ENCODE peak calls at places on chromosome 14, in ten cellular contexts. B is psoas muscle; P is pancreas; O is body of pancreas; Q is tibial artery; F is breast epithelium; R is PC-3; M is CD8-positive, alpha-beta T cell; T is lower lobe of right lung; L is mucosa of descending colon. N is an unnamed sample. For H3K4me1, the result is how much of the 10 kb centered on the place peaks cover.

GRCh38 chr14:95875831-95876768 is 532 bp upstream of the TUNAR start:
- DNase-seq in R (no peak), M (no peak), L (no peak), F (no peak), Q (no peak), P (no peak), O (no peak), B (no peak), T (no peak), N (peak)

GRCh38 chr14:23562822-23563472 is 4.6 kb downstream of the AP1G2 start:
- DNase-seq in F (no peak), L (peak), B (no peak), Q (no peak), R (peak), M (peak), T (no peak), P (no peak), O (peak), N (peak)

GRCh38 chr14:99717682-99718013 is 33.5 kb downstream of the CYP46A1 start:
- DNase-seq in B (no peak), Q (no peak), L (no peak), R (no peak), F (peak), P (no peak), M (no peak), O (no peak), T (no peak), N (no peak)

GRCh38 chr14:80699861-80700260 is 241.7 kb downstream of the CEP128 start:
- DNase-seq in Q (no peak), O (no peak), L (no peak), T (no peak), R (no peak), F (no peak), B (no peak), P (no peak), M (no peak), N (no peak)

GRCh38 chr14:105616802-105617192 is 90.4 kb downstream of the TMEM121 start:
- DNase-seq in Q (peak), L (no peak), O (no peak), B (no peak), M (no peak), P (no peak), F (no peak), R (no peak), T (peak), N (no peak)

GRCh38 chr14:55153951-55154350 is 24.9 kb downstream of the LGALS3 start:
- DNase-seq in M (no peak), O (no peak), P (no peak), Q (no peak), T (no peak), F (no peak), R (no peak), L (no peak), B (no peak), N (no peak)

GRCh38 chr14:101395779-101396178 is 165.5 kb upstream of the DIO3 start:
- DNase-seq in B (no peak), Q (no peak), M (no peak), T (no peak), P (no peak), R (no peak), L (no peak), F (no peak), O (no peak), N (no peak)

GRCh38 chr14:86450075-86450474 is 920.1 kb downstream of the FLRT2 start:
- DNase-seq in M (no peak), F (no peak), P (no peak), L (no peak), Q (no peak), O (no peak), B (no peak), R (no peak), T (no peak), N (no peak)

GRCh38 chr14:105478624-105479305 is 4.1 kb downstream of the CRIP2 start:
- DNase-seq in L (no peak), P (no peak), O (no peak), M (peak), B (no peak), Q (peak), R (no peak), T (no peak), F (no peak), N (no peak)

GRCh38 chr14:76045773-76046172 is 60.2 kb downstream of the IFT43 start:
- DNase-seq in R (no peak), F (no peak), T (no peak), Q (no peak), O (no peak), L (no peak), M (no peak), B (no peak), P (no peak), N (no peak)

GRCh38 chr14:56874375-56874774 is 64.1 kb upstream of the OTX2 start:
- DNase-seq in L (peak), Q (no peak), M (no peak), T (no peak), P (no peak), R (peak), O (peak), B (no peak), F (no peak), N (peak)

GRCh38 chr14:64645220-64645891 is 58.9 kb upstream of the PLEKHG3 start:
- DNase-seq in P (no peak), R (no peak), B (no peak), L (no peak), F (no peak), M (no peak), T (no peak), O (no peak), Q (no peak), N (peak)

GRCh38 chr14:77485901-77486678 is 12.5 kb downstream of the ISM2 start:
- DNase-seq in P (no peak), L (no peak), F (no peak), R (peak), O (no peak), M (no peak), T (no peak), B (no peak), Q (no peak), N (no peak)

GRCh38 chr14:39488600-39488999 is 56.4 kb upstream of the FBXO33 start:
- DNase-seq in B (no peak), O (no peak), T (no peak), P (no peak), F (no peak), M (no peak), R (no peak), L (no peak), Q (no peak), N (peak)

GRCh38 chr14:95319312-95320075 is at the start of gene CLMN:
- DNase-seq in O (peak), F (peak), B (peak), M (peak), L (peak), P (peak), Q (no peak), T (peak), R (peak), N (peak)

GRCh38 chr14:59246566-59246965 is 58.1 kb downstream of the DAAM1 start:
- DNase-seq in F (no peak), B (no peak), O (no peak), T (no peak), L (no peak), R (peak), M (no peak), P (no peak), Q (no peak), N (no peak)

GRCh38 chr14:102086346-102086971 is 385 bp downstream of the HSP90AA1 start:
- DNase-seq in F (no peak), T (peak), P (no peak), B (peak), R (peak), L (peak), O (peak), Q (peak), M (peak), N (peak)

GRCh38 chr14:69712637-69713088 is 54.3 kb upstream of the SRSF5 start:
- DNase-seq in M (no peak), R (no peak), T (peak), F (peak), L (peak), Q (no peak), B (peak), P (peak), O (no peak), N (no peak)

GRCh38 chr14:104938960-104939359 is 14.3 kb downstream of the PLD4 start:
- DNase-seq in O (no peak), T (no peak), B (no peak), R (no peak), M (no peak), L (no peak), P (no peak), F (no peak), Q (no peak), N (no peak)

GRCh38 chr14:64707661-64708060 is 3.4 kb downstream of the PLEKHG3 start:
- DNase-seq in B (no peak), F (no peak), P (no peak), Q (peak), R (peak), O (no peak), T (no peak), M (no peak), L (no peak), N (no peak)

GRCh38 chr14:84646791-84647500 is 883.0 kb upstream of the FLRT2 start:
- DNase-seq in F (no peak), L (no peak), M (no peak), Q (no peak), B (no peak), O (no peak), T (no peak), R (no peak), P (no peak), N (no peak)

GRCh38 chr14:81927069-81927468 is 393.4 kb upstream of the SEL1L start:
- DNase-seq in B (no peak), Q (no peak), T (no peak), M (no peak), L (no peak), O (no peak), R (no peak), P (no peak), F (no peak), N (peak)

GRCh38 chr14:54590481-54590880 is 23.6 kb downstream of the SAMD4A start:
- DNase-seq in R (no peak), F (no peak), L (no peak), P (no peak), O (no peak), Q (no peak), T (no peak), B (no peak), M (no peak), N (no peak)

GRCh38 chr14:31560759-31561154 is 447 bp upstream of the NUBPL start:
- DNase-seq in R (no peak), M (no peak), B (no peak), T (no peak), L (no peak), O (no peak), Q (no peak), P (no peak), F (no peak), N (no peak)

GRCh38 chr14:27845241-27845850 is 921.2 kb upstream of the FOXG1 start:
- DNase-seq in B (peak), P (peak), O (no peak), F (no peak), M (no peak), T (peak), Q (no peak), R (no peak), L (no peak), N (no peak)

GRCh38 chr14:74881425-74882102 is at the start of gene DLST:
- DNase-seq in L (peak), P (peak), M (peak), O (peak), T (peak), B (peak), Q (peak), F (peak), R (peak), N (peak)

GRCh38 chr14:23209651-23210423 is 26.4 kb upstream of the SLC7A8 start:
- DNase-seq in R (no peak), O (no peak), Q (no peak), L (no peak), P (no peak), B (no peak), F (no peak), T (no peak), M (no peak), N (no peak)

GRCh38 chr14:105069887-105070759 is 4.9 kb upstream of the GPR132 start:
- DNase-seq in B (no peak), R (no peak), L (peak), M (peak), F (no peak), T (peak), O (no peak), P (no peak), Q (peak), N (no peak)

GRCh38 chr14:22898302-22898894 is 15.4 kb downstream of the REM2 start:
- DNase-seq in L (no peak), Q (peak), P (no peak), F (no peak), O (no peak), M (no peak), R (peak), B (no peak), T (no peak), N (no peak)

GRCh38 chr14:103700753-103701490 is 14.3 kb downstream of the XRCC3 start:
- DNase-seq in L (no peak), B (peak), F (no peak), O (no peak), T (no peak), Q (no peak), R (no peak), M (no peak), P (no peak), N (no peak)

GRCh38 chr14:103703433-103704385 is 11.5 kb downstream of the XRCC3 start:
- DNase-seq in P (no peak), L (no peak), F (no peak), M (no peak), R (no peak), Q (no peak), O (no peak), T (no peak), B (no peak), N (no peak)

GRCh38 chr14:103702497-103703432 is 12.5 kb downstream of the XRCC3 start:
- DNase-seq in B (no peak), O (no peak), M (no peak), T (no peak), R (no peak), F (no peak), P (no peak), L (no peak), Q (no peak), N (no peak)

GRCh38 chr14:103699901-103700752 is 15.1 kb downstream of the XRCC3 start:
- DNase-seq in O (no peak), L (no peak), B (peak), R (no peak), P (no peak), Q (peak), M (no peak), F (no peak), T (peak), N (no peak)

GRCh38 chr14:103702095-103702494 is 13.2 kb downstream of the XRCC3 start:
- DNase-seq in R (no peak), Q (no peak), O (no peak), F (no peak), M (no peak), B (no peak), L (no peak), P (no peak), T (no peak), N (no peak)
- H3K4me1 ChIP-seq in R (under half), Q (under half), O (under half), F (under half), M (under half), B (under half), L (under half), P (under half), T (under half), N (under half)

DNA sequence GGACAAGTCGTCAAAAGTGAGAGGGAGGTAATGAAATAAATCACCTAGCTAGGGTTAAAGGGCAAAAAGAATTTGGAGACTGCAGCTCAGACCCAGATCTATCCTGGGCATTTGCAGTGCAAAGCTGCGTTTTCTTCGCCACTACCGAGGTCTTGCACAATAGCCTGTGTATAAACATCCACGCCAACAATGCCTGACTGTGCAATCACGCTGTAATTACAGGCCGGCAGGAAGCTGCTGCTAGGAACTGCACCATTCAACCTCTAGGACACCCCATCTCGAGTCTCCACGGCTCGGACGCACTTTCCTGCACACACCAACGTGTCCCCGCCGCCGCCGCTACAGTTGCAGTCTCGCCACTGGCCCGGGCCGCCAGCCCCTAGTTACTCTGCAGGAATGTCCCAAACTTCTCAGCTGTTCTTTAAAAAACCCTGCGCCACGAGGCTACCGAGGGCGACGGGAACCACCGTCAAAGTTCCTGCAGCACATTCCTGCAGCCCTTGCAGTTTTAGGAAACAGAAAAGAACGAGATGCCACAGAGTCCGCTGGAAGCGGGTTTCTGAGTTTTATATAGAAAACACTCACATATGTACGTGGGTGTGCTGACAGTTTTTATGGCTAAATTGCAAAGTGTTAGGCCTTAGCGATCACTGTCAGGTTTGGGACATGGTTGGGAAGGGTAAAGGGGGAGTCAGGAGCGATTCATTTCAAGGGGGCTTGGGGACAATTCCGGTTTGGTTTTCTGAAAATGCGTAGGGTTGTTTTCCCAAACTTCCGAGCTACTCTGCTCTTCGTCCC is 65.6 kb upstream of the PTGR2 start:
- DNase-seq in R (peak), Q (peak), P (peak), T (peak), O (peak), L (peak), M (peak), B (peak), F (peak), N (peak)
- H3K4me1 ChIP-seq in R (half or more), Q (half or more), P (under half), T (half or more), O (half or more), L (under half), M (half or more), B (half or more), F (under half), N (under half)

DNA sequence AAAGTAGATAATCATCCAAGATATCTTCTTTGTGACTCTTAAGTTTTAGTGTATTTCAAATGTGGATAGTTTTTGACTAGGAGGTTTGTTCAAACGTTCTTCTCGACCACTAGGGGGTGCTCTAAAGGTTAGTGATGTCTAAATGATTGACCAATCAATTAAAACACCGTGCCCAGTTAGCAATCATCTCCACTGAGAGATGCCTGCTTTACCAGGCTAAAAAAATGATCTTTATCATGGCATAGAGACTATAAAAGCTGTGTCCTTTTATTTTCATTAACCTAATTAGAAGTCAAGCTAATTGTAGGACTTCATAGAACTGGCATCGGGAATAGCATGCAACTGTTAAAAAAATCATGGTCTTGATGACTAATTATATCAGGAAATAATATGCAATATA is 153.9 kb downstream of the PRKCH start:
- DNase-seq in R (peak), P (no peak), Q (no peak), T (no peak), M (no peak), B (no peak), L (peak), F (no peak), O (no peak), N (peak)
- H3K4me1 ChIP-seq in R (half or more), P (under half), Q (half or more), T (half or more), M (half or more), B (under half), L (under half), F (under half), O (under half), N (under half)

DNA sequence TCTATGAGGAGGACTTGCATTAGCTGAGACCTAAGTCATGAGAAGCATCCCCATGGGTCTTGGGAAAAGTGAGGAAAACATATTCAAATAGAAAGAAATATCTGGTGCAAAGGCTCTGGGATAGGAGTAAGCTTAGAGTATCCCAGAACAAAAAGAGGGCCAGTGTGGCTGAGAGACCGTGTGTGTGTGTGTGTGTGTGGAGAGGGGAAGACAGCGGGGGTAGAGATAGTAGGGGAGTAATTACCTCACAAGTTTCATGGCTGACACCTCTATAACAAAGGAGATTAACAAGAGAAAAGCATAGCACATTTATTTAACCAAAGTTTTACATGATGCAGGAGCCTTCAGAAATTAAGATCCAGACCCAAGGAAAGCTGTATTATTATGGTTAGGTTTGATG is 440.5 kb downstream of the RAD51B start:
- DNase-seq in O (no peak), R (no peak), L (no peak), T (no peak), F (no peak), P (no peak), M (no peak), Q (no peak), B (no peak), N (no peak)
- H3K4me1 ChIP-seq in O (under half), R (under half), L (under half), T (under half), F (under half), P (under half), M (half or more), Q (under half), B (under half), N (under half)

N was measured in A673.